ENCODE peak calls at places on chromosome 16, in eight cellular contexts. U, C, E, S, X, F, Y and R are unnamed samples.

GRCh38 chr16:89096768-89097527 is 3.3 kb downstream of the ACSF3 start:
- DNase-seq in U (no peak), C (no peak), E (no peak), S (peak; percentile 12), X (no peak), F (no peak), Y (no peak), R (no peak)

GRCh38 chr16:64534180-64534780 is 587.6 kb downstream of the CDH11 start:
- DNase-seq in U (no peak), C (no peak), E (no peak), S (no peak), X (no peak), F (no peak), Y (peak; percentile 1), R (peak; percentile 26)

GRCh38 chr16:53024045-53024444 is 28.7 kb downstream of the CHD9NB start:
- DNase-seq in U (no peak), C (no peak), E (no peak), S (no peak), X (no peak), F (no peak), Y (no peak), R (no peak)

GRCh38 chr16:35176449-35176848 is 1717.0 kb downstream of the TP53TG3F start:
- DNase-seq in U (no peak), C (no peak), E (no peak), S (no peak), X (no peak), F (no peak), Y (no peak), R (no peak)

GRCh38 chr16:74577882-74578366 is 29.0 kb downstream of the GLG1 start:
- DNase-seq in U (no peak), C (peak; percentile 65), E (no peak), S (peak; percentile 88), X (no peak), F (peak; percentile 75), Y (no peak), R (peak; percentile 70)

GRCh38 chr16:24282129-24282528 is 26.0 kb downstream of the CACNG3 start:
- DNase-seq in U (no peak), C (no peak), E (no peak), S (no peak), X (no peak), F (no peak), Y (no peak), R (no peak)

GRCh38 chr16:46884513-46885293 is 541 bp downstream of the GPT2 start:
- DNase-seq in U (no peak), C (peak; percentile 31), E (peak; percentile 63), S (peak; percentile 20), X (peak; percentile 37), F (no peak), Y (no peak), R (peak; percentile 34)

GRCh38 chr16:8866118-8866883 is 2.5 kb downstream of the CARHSP1 start:
- DNase-seq in U (peak; percentile 95), C (no peak), E (peak; percentile 67), S (no peak), X (peak; percentile 94), F (no peak), Y (peak; percentile 97), R (peak; percentile 31)

GRCh38 chr16:35561346-35561745 is 2101.9 kb downstream of the TP53TG3F start:
- DNase-seq in U (no peak), C (no peak), E (no peak), S (no peak), X (no peak), F (no peak), Y (no peak), R (no peak)

GRCh38 chr16:72739577-72739976 is 308.4 kb downstream of the ZFHX3 start:
- DNase-seq in U (no peak), C (no peak), E (no peak), S (peak; percentile 56), X (no peak), F (peak; percentile 38), Y (peak; percentile 29), R (peak; percentile 18)

GRCh38 chr16:56190903-56191806 is at the start of gene GNAO1:
- DNase-seq in U (peak; percentile 71), C (peak; percentile 12), E (peak; percentile 94), S (peak; percentile 51), X (peak; percentile 69), F (peak; percentile 5), Y (peak; percentile 86), R (peak; percentile 56)

GRCh38 chr16:87274808-87275207 is 42.4 kb downstream of the C16orf95 start:
- DNase-seq in U (no peak), C (no peak), E (no peak), S (peak; percentile 41), X (no peak), F (no peak), Y (no peak), R (no peak)

GRCh38 chr16:27322858-27323780 is 9.3 kb downstream of the IL4R start:
- DNase-seq in U (no peak), C (no peak), E (no peak), S (no peak), X (no peak), F (peak; percentile 80), Y (no peak), R (no peak)

GRCh38 chr16:1062895-1063294 is 9.7 kb upstream of the SSTR5 start:
- DNase-seq in U (no peak), C (no peak), E (no peak), S (no peak), X (no peak), F (no peak), Y (no peak), R (no peak)

GRCh38 chr16:63100082-63100481 is 1063.8 kb upstream of the CDH8 start:
- DNase-seq in U (no peak), C (no peak), E (no peak), S (no peak), X (no peak), F (no peak), Y (no peak), R (no peak)
- H3K4me2 ChIP-seq in U (no peak overlapping the region), C (no peak overlapping the region), E (no peak overlapping the region), S (no peak overlapping the region), X (no peak overlapping the region), F (no peak overlapping the region), Y (no peak overlapping the region), R (no peak overlapping the region)

GRCh38 chr16:76370344-76370743 is 93.1 kb downstream of the CNTNAP4 start:
- DNase-seq in U (peak; percentile 30), C (no peak), E (no peak), S (no peak), X (no peak), F (no peak), Y (peak; percentile 22), R (no peak)
- H2AFZ ChIP-seq in U (no peak overlapping the region), C (no peak overlapping the region), E (no peak overlapping the region), S (no peak overlapping the region), X (peak overlapping the region; percentile 60), F (no peak overlapping the region), Y (no peak overlapping the region), R (no peak overlapping the region)

DNA sequence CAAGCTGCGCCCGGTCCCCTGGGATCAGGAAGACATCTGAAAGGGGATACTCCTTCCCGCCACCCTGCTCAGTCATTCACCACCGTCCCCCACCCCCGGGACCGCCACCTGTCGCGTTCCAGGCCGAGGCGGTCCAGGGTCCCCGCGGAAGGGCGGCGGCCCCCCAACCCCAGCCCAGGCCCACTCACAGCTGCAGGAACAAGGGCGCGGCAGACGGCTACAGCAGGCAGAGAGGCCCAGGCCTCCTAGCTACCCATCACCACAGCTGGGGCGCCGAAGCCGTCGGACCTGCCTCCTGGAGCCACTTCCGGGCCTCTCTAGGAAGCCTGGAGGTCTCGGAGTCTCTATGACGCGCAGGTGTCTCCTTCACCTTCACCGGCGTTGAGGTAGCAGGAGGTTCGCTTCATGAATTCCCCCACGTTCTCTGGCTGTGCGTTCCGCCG is at the start of gene SDR42E1:
- DNase-seq in U (no peak), C (no peak), E (no peak), S (no peak), X (no peak), F (no peak), Y (peak; percentile 13), R (peak; percentile 10)
- H3K4me2 ChIP-seq in U (no peak within 1 kb of the TSS), C (no peak within 1 kb of the TSS), E (no peak within 1 kb of the TSS), S (peak within 1 kb of the TSS; percentile 15), X (no peak within 1 kb of the TSS), F (no peak within 1 kb of the TSS), Y (no peak within 1 kb of the TSS), R (no peak within 1 kb of the TSS)

GRCh38 chr16:12120331-12120981 is 143.9 kb downstream of the SNX29 start:
- DNase-seq in U (no peak), C (no peak), E (no peak), S (peak; percentile 84), X (no peak), F (no peak), Y (no peak), R (peak; percentile 79)
- H2AFZ ChIP-seq in U (no peak overlapping the region), C (no peak overlapping the region), E (no peak overlapping the region), S (peak overlapping the region; percentile 6), X (no peak overlapping the region), F (no peak overlapping the region), Y (no peak overlapping the region), R (no peak overlapping the region)

GRCh38 chr16:10885246-10885645 is 8.2 kb downstream of the CIITA start:
- DNase-seq in U (no peak), C (no peak), E (no peak), S (no peak), X (no peak), F (no peak), Y (no peak), R (no peak)

GRCh38 chr16:10892782-10893181 is 15.8 kb downstream of the CIITA start:
- DNase-seq in U (no peak), C (no peak), E (no peak), S (no peak), X (no peak), F (no peak), Y (peak; percentile 17), R (no peak)

GRCh38 chr16:10886739-10887269 is 9.8 kb downstream of the CIITA start:
- DNase-seq in U (no peak), C (no peak), E (no peak), S (no peak), X (no peak), F (no peak), Y (no peak), R (no peak)

GRCh38 chr16:10889880-10890279 is 12.9 kb downstream of the CIITA start:
- DNase-seq in U (no peak), C (no peak), E (no peak), S (no peak), X (no peak), F (no peak), Y (no peak), R (no peak)

DNA sequence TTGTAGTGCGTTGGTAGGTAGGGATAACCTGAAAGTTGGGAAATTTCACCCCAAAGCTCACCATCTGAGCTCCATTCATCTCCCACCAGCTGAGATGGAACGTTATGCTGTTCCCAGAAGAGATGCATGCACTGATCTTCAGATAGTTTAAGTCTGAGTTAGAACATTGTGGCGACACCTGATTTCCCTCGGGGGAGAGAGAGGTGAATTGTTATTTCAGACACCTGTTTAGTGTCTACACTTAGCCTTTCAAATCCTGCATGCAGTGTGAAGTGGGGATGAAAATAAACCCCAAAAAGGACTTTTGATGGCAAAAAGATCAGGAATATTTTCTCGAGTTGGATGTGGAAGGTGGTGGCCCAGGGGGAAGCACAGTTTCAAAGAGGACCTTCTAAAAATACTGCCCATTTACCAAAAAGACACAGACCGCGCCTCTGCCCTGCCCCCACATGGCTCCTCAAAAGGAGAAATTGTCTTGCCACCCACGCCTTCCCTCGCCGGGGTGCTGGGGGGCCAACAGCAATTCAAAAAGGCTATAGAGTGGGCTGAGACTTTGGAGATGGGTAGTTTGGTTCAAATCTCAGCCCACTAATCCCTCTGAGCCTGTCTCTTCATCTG is 11.4 kb downstream of the CIITA start:
- DNase-seq in U (no peak), C (no peak), E (no peak), S (no peak), X (no peak), F (no peak), Y (no peak), R (no peak)
- H3K4me2 ChIP-seq in U (no peak overlapping the region), C (no peak overlapping the region), E (no peak overlapping the region), S (no peak overlapping the region), X (no peak overlapping the region), F (no peak overlapping the region), Y (no peak overlapping the region), R (no peak overlapping the region)

GRCh38 chr16:58001781-58002410 is 689 bp downstream of the USB1 start:
- DNase-seq in U (no peak), C (no peak), E (no peak), S (no peak), X (no peak), F (no peak), Y (no peak), R (no peak)
- H2AFZ ChIP-seq in U (no peak overlapping the region), C (peak overlapping the region; percentile 98), E (no peak overlapping the region), S (peak overlapping the region; percentile 36), X (peak overlapping the region; percentile 96), F (peak overlapping the region; percentile 42), Y (peak overlapping the region; percentile 86), R (no peak overlapping the region)